ENCODE peak calls at places on chromosomes 13 and 19, in eight cellular contexts. One of them, this sample, is unnamed.

GRCh38 chr19:343451-343931 is 1.1 kb downstream of the MIER2 start:
- DNase-seq in fibroblast of pulmonary artery: no peak
- DNase-seq in tibial artery: no peak
- DNase-seq in cardiac fibroblast: peak
- DNase-seq in amniotic epithelial cell: peak
- DNase-seq in ascending aorta: no peak
- DNase-seq in stromal cell of bone marrow: no peak
- DNase-seq in mammary epithelial cell: peak
- DNase-seq in this sample: peak

GRCh38 chr13:73025212-73026012 is 33.4 kb upstream of the KLF5 start:
- DNase-seq in stromal cell of bone marrow: no peak
- DNase-seq in tibial artery: no peak
- DNase-seq in fibroblast of pulmonary artery: peak
- DNase-seq in cardiac fibroblast: peak
- DNase-seq in mammary epithelial cell: peak
- DNase-seq in ascending aorta: no peak
- DNase-seq in amniotic epithelial cell: peak
- DNase-seq in this sample: no peak

GRCh38 chr19:39873385-39873784 is 27.2 kb upstream of the FBL start:
- DNase-seq in ascending aorta: no peak
- DNase-seq in amniotic epithelial cell: no peak
- DNase-seq in tibial artery: no peak
- DNase-seq in stromal cell of bone marrow: no peak
- DNase-seq in mammary epithelial cell: no peak
- DNase-seq in cardiac fibroblast: no peak
- DNase-seq in fibroblast of pulmonary artery: no peak
- DNase-seq in this sample: no peak

GRCh38 chr19:51607920-51608562 is 22.2 kb downstream of the SIGLEC5 start:
- DNase-seq in mammary epithelial cell: peak
- DNase-seq in stromal cell of bone marrow: peak
- DNase-seq in ascending aorta: peak
- DNase-seq in tibial artery: peak
- DNase-seq in cardiac fibroblast: peak
- DNase-seq in amniotic epithelial cell: peak
- DNase-seq in fibroblast of pulmonary artery: peak
- DNase-seq in this sample: peak

GRCh38 chr13:52156724-52157251 is 2.6 kb downstream of the NEK3 start:
- DNase-seq in mammary epithelial cell: no peak
- DNase-seq in stromal cell of bone marrow: no peak
- DNase-seq in amniotic epithelial cell: peak
- DNase-seq in tibial artery: no peak
- DNase-seq in ascending aorta: no peak
- DNase-seq in fibroblast of pulmonary artery: peak
- DNase-seq in cardiac fibroblast: peak
- DNase-seq in this sample: no peak

GRCh38 chr19:18430417-18431144 is 7.4 kb downstream of the ISYNA1 start:
- DNase-seq in fibroblast of pulmonary artery: no peak
- DNase-seq in amniotic epithelial cell: no peak
- DNase-seq in ascending aorta: no peak
- DNase-seq in tibial artery: peak
- DNase-seq in mammary epithelial cell: no peak
- DNase-seq in stromal cell of bone marrow: no peak
- DNase-seq in cardiac fibroblast: no peak
- DNase-seq in this sample: no peak

GRCh38 chr13:48580185-48580803 is 47.4 kb upstream of the RCBTB2 start:
- DNase-seq in cardiac fibroblast: peak
- DNase-seq in tibial artery: peak
- DNase-seq in mammary epithelial cell: peak
- DNase-seq in ascending aorta: no peak
- DNase-seq in fibroblast of pulmonary artery: peak
- DNase-seq in stromal cell of bone marrow: peak
- DNase-seq in amniotic epithelial cell: peak
- DNase-seq in this sample: peak

GRCh38 chr19:55149078-55150003 is at the start of gene TNNT1:
- DNase-seq in tibial artery: no peak
- DNase-seq in amniotic epithelial cell: no peak
- DNase-seq in ascending aorta: no peak
- DNase-seq in fibroblast of pulmonary artery: no peak
- DNase-seq in mammary epithelial cell: no peak
- DNase-seq in cardiac fibroblast: no peak
- DNase-seq in stromal cell of bone marrow: no peak
- DNase-seq in this sample: peak

GRCh38 chr19:36821758-36822157 is 16.4 kb downstream of the ZNF790 start:
- DNase-seq in mammary epithelial cell: no peak
- DNase-seq in cardiac fibroblast: no peak
- DNase-seq in ascending aorta: no peak
- DNase-seq in stromal cell of bone marrow: no peak
- DNase-seq in fibroblast of pulmonary artery: no peak
- DNase-seq in amniotic epithelial cell: no peak
- DNase-seq in tibial artery: no peak
- DNase-seq in this sample: no peak

GRCh38 chr13:98450495-98451167 is 126.3 kb downstream of the STK24 start:
- DNase-seq in fibroblast of pulmonary artery: no peak
- DNase-seq in mammary epithelial cell: no peak
- DNase-seq in amniotic epithelial cell: no peak
- DNase-seq in cardiac fibroblast: no peak
- DNase-seq in ascending aorta: no peak
- DNase-seq in tibial artery: peak
- DNase-seq in stromal cell of bone marrow: no peak
- DNase-seq in this sample: no peak

GRCh38 chr13:63972328-63972727 is 2556.7 kb upstream of the PCDH20 start:
- DNase-seq in tibial artery: no peak
- DNase-seq in amniotic epithelial cell: no peak
- DNase-seq in fibroblast of pulmonary artery: no peak
- DNase-seq in stromal cell of bone marrow: no peak
- DNase-seq in cardiac fibroblast: no peak
- DNase-seq in mammary epithelial cell: no peak
- DNase-seq in ascending aorta: no peak
- DNase-seq in this sample: no peak

GRCh38 chr19:7772752-7773291 is 9.8 kb downstream of the CLEC4M start:
- DNase-seq in stromal cell of bone marrow: no peak
- DNase-seq in cardiac fibroblast: peak
- DNase-seq in ascending aorta: no peak
- DNase-seq in fibroblast of pulmonary artery: peak
- DNase-seq in amniotic epithelial cell: peak
- DNase-seq in mammary epithelial cell: peak
- DNase-seq in tibial artery: no peak
- DNase-seq in this sample: no peak

GRCh38 chr19:6226444-6227155 is 53.2 kb downstream of the MLLT1 start:
- DNase-seq in amniotic epithelial cell: no peak
- DNase-seq in mammary epithelial cell: no peak
- DNase-seq in cardiac fibroblast: no peak
- DNase-seq in tibial artery: no peak
- DNase-seq in fibroblast of pulmonary artery: no peak
- DNase-seq in stromal cell of bone marrow: no peak
- DNase-seq in ascending aorta: no peak
- DNase-seq in this sample: no peak

GRCh38 chr13:110644892-110645521 is 29.7 kb downstream of the NAXD start:
- DNase-seq in tibial artery: peak
- DNase-seq in amniotic epithelial cell: peak
- DNase-seq in mammary epithelial cell: peak
- DNase-seq in ascending aorta: peak
- DNase-seq in cardiac fibroblast: peak
- DNase-seq in fibroblast of pulmonary artery: peak
- DNase-seq in stromal cell of bone marrow: peak
- DNase-seq in this sample: peak

GRCh38 chr19:40466219-40467006 is at the start of gene SPTBN4:
- DNase-seq in cardiac fibroblast: no peak
- DNase-seq in mammary epithelial cell: no peak
- DNase-seq in amniotic epithelial cell: no peak
- DNase-seq in ascending aorta: no peak
- DNase-seq in stromal cell of bone marrow: no peak
- DNase-seq in tibial artery: peak
- DNase-seq in fibroblast of pulmonary artery: no peak
- DNase-seq in this sample: peak

GRCh38 chr19:19115954-19116353 is 22.3 kb downstream of the TMEM161A start:
- DNase-seq in stromal cell of bone marrow: no peak
- DNase-seq in cardiac fibroblast: peak
- DNase-seq in amniotic epithelial cell: no peak
- DNase-seq in ascending aorta: no peak
- DNase-seq in tibial artery: no peak
- DNase-seq in fibroblast of pulmonary artery: peak
- DNase-seq in mammary epithelial cell: no peak
- DNase-seq in this sample: no peak

This sample was measured in foreskin fibroblast.